ENCODE peak calls at places on chromosomes 12 and 14, in eight cellular contexts. M is LoVo, T is iris pigment epithelial cell, A is cardiac fibroblast, X is caudate nucleus, K is GM20000, R is NCI-H460, U is fibroblast of lung. H is an unnamed sample.

GRCh38 chr14:38238332-38238731 is 17.6 kb downstream of the CLEC14A start:
- DNase-seq in X (no peak), K (no peak), R (no peak), U (peak; percentile 61), A (peak; percentile 59), M (no peak), T (peak; percentile 67), H (no peak)

GRCh38 chr12:55797068-55797467 is 20.5 kb downstream of the SARNP start:
- DNase-seq in U (peak; percentile 71), T (peak; percentile 64), K (peak; percentile 12), A (peak; percentile 66), X (no peak), R (peak; percentile 43), M (no peak), H (peak; percentile 71)

GRCh38 chr12:50085615-50085928 is 430 bp downstream of the SMARCD1 start:
- DNase-seq in T (no peak), X (no peak), R (no peak), K (peak; percentile 38), M (no peak), U (no peak), A (no peak), H (no peak)

GRCh38 chr12:69686731-69687130 is 12.4 kb downstream of the BEST3 start:
- DNase-seq in R (no peak), U (no peak), A (no peak), M (no peak), K (no peak), X (no peak), T (no peak), H (no peak)

GRCh38 chr12:132797820-132798570 is 30.7 kb downstream of the GOLGA3 start:
- DNase-seq in M (no peak), T (no peak), R (no peak), K (no peak), A (no peak), U (no peak), X (no peak), H (no peak)

GRCh38 chr12:34286934-34287333 is 264.6 kb downstream of the ALG10 start:
- DNase-seq in X (no peak), U (no peak), R (no peak), K (no peak), A (no peak), M (no peak), T (no peak), H (no peak)

GRCh38 chr12:88153959-88154358 is 11.9 kb downstream of the TMTC3 start:
- DNase-seq in X (no peak), U (peak; percentile 82), R (peak; percentile 30), T (peak; percentile 68), M (peak; percentile 31), A (peak; percentile 84), K (no peak), H (no peak)

GRCh38 chr12:51898937-51899336 is 8.4 kb upstream of the ACVRL1 start:
- DNase-seq in M (no peak), R (no peak), K (no peak), A (peak; percentile 78), T (peak; percentile 47), X (no peak), U (peak; percentile 21), H (no peak)

GRCh38 chr14:64220056-64220455 is 74.1 kb downstream of the ESR2 start:
- DNase-seq in A (no peak), K (no peak), X (no peak), T (no peak), U (no peak), R (no peak), M (no peak), H (no peak)